ENCODE peak calls at places on chromosomes 4 and X, in six cellular contexts. One of them, this sample, is unnamed. For H3K79me2, the result is how much of the 10 kb centered on the place peaks cover.

GRCh38 chr4:16082424-16083216 is 1.2 kb downstream of the PROM1 start:
- DNase-seq in MM.1S: no peak
- DNase-seq in HCT116: no peak
- DNase-seq in PC-3: no peak
- DNase-seq in SK-N-SH: peak
- DNase-seq in OCI-LY7: no peak
- DNase-seq in this sample: peak

GRCh38 chr4:163493643-163494359 is 689 bp upstream of the TMA16 start:
- DNase-seq in SK-N-SH: no peak
- DNase-seq in PC-3: no peak
- DNase-seq in OCI-LY7: peak
- DNase-seq in MM.1S: peak
- DNase-seq in HCT116: no peak
- DNase-seq in this sample: no peak

GRCh38 chrX:134374294-134374693 is 85.7 kb upstream of the HPRT1 start:
- DNase-seq in PC-3: peak
- DNase-seq in OCI-LY7: peak
- DNase-seq in HCT116: no peak
- DNase-seq in MM.1S: peak
- DNase-seq in SK-N-SH: no peak
- DNase-seq in this sample: no peak

GRCh38 chrX:145502670-145503069 is 255.4 kb downstream of the SPANXN1 start:
- DNase-seq in HCT116: no peak
- DNase-seq in SK-N-SH: no peak
- DNase-seq in MM.1S: no peak
- DNase-seq in PC-3: no peak
- DNase-seq in OCI-LY7: no peak
- DNase-seq in this sample: no peak

GRCh38 chr4:188297873-188298272 is 158.6 kb downstream of the TRIML1 start:
- DNase-seq in MM.1S: no peak
- DNase-seq in HCT116: no peak
- DNase-seq in OCI-LY7: no peak
- DNase-seq in PC-3: no peak
- DNase-seq in SK-N-SH: no peak
- DNase-seq in this sample: no peak

GRCh38 chr4:188941524-188942109 is 802.4 kb downstream of the TRIML1 start:
- DNase-seq in SK-N-SH: no peak
- DNase-seq in PC-3: peak
- DNase-seq in OCI-LY7: no peak
- DNase-seq in MM.1S: no peak
- DNase-seq in HCT116: peak
- DNase-seq in this sample: peak

GRCh38 chr4:7805533-7806079 is 134.1 kb downstream of the AFAP1 start:
- DNase-seq in PC-3: peak
- DNase-seq in HCT116: no peak
- DNase-seq in OCI-LY7: no peak
- DNase-seq in MM.1S: no peak
- DNase-seq in SK-N-SH: no peak
- DNase-seq in this sample: peak

GRCh38 chr4:109994415-109994827 is 81.7 kb downstream of the EGF start:
- DNase-seq in MM.1S: peak
- DNase-seq in PC-3: no peak
- DNase-seq in OCI-LY7: peak
- DNase-seq in SK-N-SH: no peak
- DNase-seq in HCT116: no peak
- DNase-seq in this sample: no peak

GRCh38 chr4:169407217-169407845 is 136.6 kb upstream of the SH3RF1 start:
- DNase-seq in PC-3: no peak
- DNase-seq in MM.1S: no peak
- DNase-seq in HCT116: no peak
- DNase-seq in SK-N-SH: no peak
- DNase-seq in OCI-LY7: no peak
- DNase-seq in this sample: no peak

GRCh38 chr4:42425146-42426065 is 28.1 kb downstream of the SHISA3 start:
- DNase-seq in HCT116: no peak
- DNase-seq in SK-N-SH: no peak
- DNase-seq in OCI-LY7: no peak
- DNase-seq in PC-3: no peak
- DNase-seq in MM.1S: no peak
- DNase-seq in this sample: no peak

GRCh38 chr4:181650033-181650825 is 593.0 kb upstream of the TENM3 start:
- DNase-seq in PC-3: no peak
- DNase-seq in MM.1S: no peak
- DNase-seq in SK-N-SH: no peak
- DNase-seq in HCT116: no peak
- DNase-seq in OCI-LY7: no peak
- DNase-seq in this sample: no peak

GRCh38 chr4:94519925-94520789 is 68.4 kb downstream of the PDLIM5 start:
- DNase-seq in OCI-LY7: no peak
- DNase-seq in SK-N-SH: no peak
- DNase-seq in MM.1S: no peak
- DNase-seq in HCT116: no peak
- DNase-seq in PC-3: no peak
- DNase-seq in this sample: no peak

GRCh38 chrX:136030357-136031225 is 45.4 kb downstream of the SLC9A6 start:
- DNase-seq in OCI-LY7: no peak
- DNase-seq in HCT116: no peak
- DNase-seq in SK-N-SH: no peak
- DNase-seq in PC-3: no peak
- DNase-seq in MM.1S: peak
- DNase-seq in this sample: no peak

GRCh38 chr4:85717847-85718246 is 242.9 kb downstream of the ARHGAP24 start:
- DNase-seq in MM.1S: no peak
- DNase-seq in HCT116: no peak
- DNase-seq in PC-3: no peak
- DNase-seq in OCI-LY7: no peak
- DNase-seq in SK-N-SH: no peak
- DNase-seq in this sample: no peak

GRCh38 chr4:26320453-26321325 is at the start of gene RBPJ:
- DNase-seq in HCT116: peak
- DNase-seq in PC-3: peak
- DNase-seq in MM.1S: peak
- DNase-seq in OCI-LY7: peak
- DNase-seq in SK-N-SH: peak
- DNase-seq in this sample: peak

GRCh38 chr4:184907810-184908209 is 82.0 kb upstream of the ACSL1 start:
- DNase-seq in SK-N-SH: no peak
- DNase-seq in OCI-LY7: no peak
- DNase-seq in MM.1S: no peak
- DNase-seq in HCT116: no peak
- DNase-seq in PC-3: no peak
- DNase-seq in this sample: no peak

GRCh38 chr4:11618666-11619282 is 190.1 kb upstream of the HS3ST1 start:
- DNase-seq in OCI-LY7: no peak
- DNase-seq in HCT116: no peak
- DNase-seq in MM.1S: no peak
- DNase-seq in PC-3: no peak
- DNase-seq in SK-N-SH: no peak
- DNase-seq in this sample: peak

GRCh38 chr4:166324321-166324720 is 451.3 kb downstream of the TLL1 start:
- DNase-seq in PC-3: peak
- DNase-seq in HCT116: peak
- DNase-seq in SK-N-SH: peak
- DNase-seq in MM.1S: peak
- DNase-seq in OCI-LY7: peak
- DNase-seq in this sample: peak

GRCh38 chr4:183831026-183831446 is 74.1 kb upstream of the STOX2 start:
- DNase-seq in MM.1S: no peak
- DNase-seq in HCT116: no peak
- DNase-seq in PC-3: no peak
- DNase-seq in OCI-LY7: no peak
- DNase-seq in SK-N-SH: no peak
- DNase-seq in this sample: no peak

GRCh38 chr4:169070071-169070894 is 60.2 kb upstream of the CBR4 start:
- DNase-seq in PC-3: peak
- DNase-seq in SK-N-SH: no peak
- DNase-seq in HCT116: peak
- DNase-seq in OCI-LY7: no peak
- DNase-seq in MM.1S: no peak
- DNase-seq in this sample: peak

GRCh38 chr4:58093352-58093751 is 983.2 kb upstream of the IGFBP7 start:
- DNase-seq in MM.1S: no peak
- DNase-seq in OCI-LY7: no peak
- DNase-seq in SK-N-SH: no peak
- DNase-seq in PC-3: no peak
- DNase-seq in HCT116: no peak
- DNase-seq in this sample: no peak

GRCh38 chr4:53015681-53016080 is 153.6 kb downstream of the RASL11B start:
- DNase-seq in OCI-LY7: peak
- DNase-seq in SK-N-SH: peak
- DNase-seq in HCT116: peak
- DNase-seq in PC-3: peak
- DNase-seq in MM.1S: no peak
- DNase-seq in this sample: peak

GRCh38 chrX:134570509-134570846 is 87.8 kb downstream of the PLAC1 start:
- DNase-seq in OCI-LY7: no peak
- DNase-seq in PC-3: no peak
- DNase-seq in MM.1S: no peak
- DNase-seq in SK-N-SH: no peak
- DNase-seq in HCT116: no peak
- DNase-seq in this sample: no peak

GRCh38 chr4:80812145-80812544 is 218.4 kb upstream of the BMP3 start:
- DNase-seq in MM.1S: no peak
- DNase-seq in PC-3: no peak
- DNase-seq in OCI-LY7: peak
- DNase-seq in SK-N-SH: no peak
- DNase-seq in HCT116: no peak
- DNase-seq in this sample: no peak

GRCh38 chrX:110218591-110218990 is 99.3 kb downstream of the AMMECR1 start:
- DNase-seq in SK-N-SH: no peak
- DNase-seq in PC-3: no peak
- DNase-seq in HCT116: no peak
- DNase-seq in MM.1S: no peak
- DNase-seq in OCI-LY7: no peak
- DNase-seq in this sample: no peak

GRCh38 chrX:149267878-149268813 is 237.0 kb downstream of the IDS start:
- DNase-seq in PC-3: no peak
- DNase-seq in SK-N-SH: no peak
- DNase-seq in HCT116: no peak
- DNase-seq in MM.1S: no peak
- DNase-seq in OCI-LY7: no peak
- DNase-seq in this sample: no peak

GRCh38 chrX:110734894-110735541 is 60.6 kb downstream of the CHRDL1 start:
- DNase-seq in OCI-LY7: no peak
- DNase-seq in HCT116: no peak
- DNase-seq in MM.1S: no peak
- DNase-seq in PC-3: no peak
- DNase-seq in SK-N-SH: no peak
- DNase-seq in this sample: no peak

GRCh38 chr4:20847124-20847747 is 147.0 kb downstream of the PACRGL start:
- DNase-seq in SK-N-SH: no peak
- DNase-seq in HCT116: no peak
- DNase-seq in OCI-LY7: no peak
- DNase-seq in PC-3: no peak
- DNase-seq in MM.1S: no peak
- DNase-seq in this sample: no peak

GRCh38 chr4:8791609-8792008 is 80.0 kb downstream of the HMX1 start:
- DNase-seq in PC-3: no peak
- DNase-seq in MM.1S: no peak
- DNase-seq in HCT116: no peak
- DNase-seq in OCI-LY7: no peak
- DNase-seq in SK-N-SH: no peak
- DNase-seq in this sample: no peak

GRCh38 chrX:119186194-119186593 is 49.9 kb upstream of the PGRMC1 start:
- DNase-seq in HCT116: no peak
- DNase-seq in SK-N-SH: no peak
- DNase-seq in MM.1S: no peak
- DNase-seq in PC-3: no peak
- DNase-seq in OCI-LY7: no peak
- DNase-seq in this sample: no peak

GRCh38 chrX:69457756-69458155 is 46.4 kb upstream of the NALF2 start:
- DNase-seq in MM.1S: no peak
- DNase-seq in OCI-LY7: no peak
- DNase-seq in SK-N-SH: no peak
- DNase-seq in PC-3: no peak
- DNase-seq in HCT116: no peak
- DNase-seq in this sample: no peak
- H3K4me2 ChIP-seq in MM.1S: no peak
- H3K4me2 ChIP-seq in OCI-LY7: no peak
- H3K4me2 ChIP-seq in SK-N-SH: no peak
- H3K4me2 ChIP-seq in PC-3: no peak
- H3K4me2 ChIP-seq in HCT116: peak
- H3K4me2 ChIP-seq in this sample: no peak

GRCh38 chr4:145888393-145888792 is 50.2 kb downstream of the ZNF827 start:
- DNase-seq in OCI-LY7: peak
- DNase-seq in PC-3: peak
- DNase-seq in HCT116: no peak
- DNase-seq in SK-N-SH: no peak
- DNase-seq in MM.1S: no peak
- DNase-seq in this sample: no peak

GRCh38 chr4:145887241-145887964 is 51.2 kb downstream of the ZNF827 start:
- DNase-seq in PC-3: peak
- DNase-seq in SK-N-SH: no peak
- DNase-seq in MM.1S: no peak
- DNase-seq in HCT116: no peak
- DNase-seq in OCI-LY7: peak
- DNase-seq in this sample: no peak

GRCh38 chr4:145890689-145891088 is 47.9 kb downstream of the ZNF827 start:
- DNase-seq in PC-3: no peak
- DNase-seq in SK-N-SH: no peak
- DNase-seq in MM.1S: no peak
- DNase-seq in HCT116: no peak
- DNase-seq in OCI-LY7: no peak
- DNase-seq in this sample: no peak

GRCh38 chr4:145895056-145895455 is 43.6 kb downstream of the ZNF827 start:
- DNase-seq in MM.1S: no peak
- DNase-seq in HCT116: no peak
- DNase-seq in SK-N-SH: no peak
- DNase-seq in PC-3: no peak
- DNase-seq in OCI-LY7: no peak
- DNase-seq in this sample: no peak

GRCh38 chr4:145891958-145892357 is 46.7 kb downstream of the ZNF827 start:
- DNase-seq in MM.1S: no peak
- DNase-seq in PC-3: no peak
- DNase-seq in SK-N-SH: no peak
- DNase-seq in HCT116: no peak
- DNase-seq in OCI-LY7: no peak
- DNase-seq in this sample: no peak
- TF ChIP-seq EZH2phosphoT487 in MM.1S: no peak
- TF ChIP-seq EZH2phosphoT487 in PC-3: no peak
- TF ChIP-seq EZH2phosphoT487 in SK-N-SH: no peak
- TF ChIP-seq EZH2phosphoT487 in HCT116: no peak
- TF ChIP-seq EZH2phosphoT487 in OCI-LY7: no peak
- TF ChIP-seq EZH2phosphoT487 in this sample: no peak

GRCh38 chr4:54073481-54073880 is 9.1 kb upstream of the CHIC2 start:
- DNase-seq in SK-N-SH: no peak
- DNase-seq in PC-3: no peak
- DNase-seq in OCI-LY7: no peak
- DNase-seq in MM.1S: no peak
- DNase-seq in HCT116: no peak
- DNase-seq in this sample: no peak
- H3K79me2 ChIP-seq in SK-N-SH: under half
- H3K79me2 ChIP-seq in PC-3: under half
- H3K79me2 ChIP-seq in OCI-LY7: under half
- H3K79me2 ChIP-seq in MM.1S: under half
- H3K79me2 ChIP-seq in HCT116: under half
- H3K79me2 ChIP-seq in this sample: under half

DNA sequence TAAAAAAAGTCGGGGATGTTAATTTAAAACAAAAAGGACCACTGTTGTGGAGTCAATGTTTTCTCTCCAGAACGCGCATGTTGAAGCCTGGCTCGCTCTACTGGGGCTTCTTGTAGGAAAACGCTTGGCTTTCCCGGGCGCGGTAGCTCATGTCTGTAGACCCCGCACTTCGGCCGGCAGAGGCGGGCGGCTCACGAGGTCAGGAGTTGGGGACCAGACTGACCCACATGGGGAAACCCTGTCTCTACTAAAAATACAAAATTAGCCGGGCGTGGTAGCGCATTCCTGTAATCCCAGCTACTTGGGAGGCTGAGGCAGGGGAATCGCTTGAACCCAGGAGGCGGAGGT is 15.6 kb downstream of the NELFA start:
- DNase-seq in PC-3: no peak
- DNase-seq in HCT116: no peak
- DNase-seq in OCI-LY7: no peak
- DNase-seq in MM.1S: peak
- DNase-seq in SK-N-SH: no peak
- DNase-seq in this sample: no peak
- H3K4me2 ChIP-seq in PC-3: no peak
- H3K4me2 ChIP-seq in HCT116: no peak
- H3K4me2 ChIP-seq in OCI-LY7: no peak
- H3K4me2 ChIP-seq in MM.1S: no peak
- H3K4me2 ChIP-seq in SK-N-SH: no peak
- H3K4me2 ChIP-seq in this sample: no peak